ENCODE peak calls at places on chromosomes 13 and 19, in six cellular contexts. H is lung microvascular endothelial cell; E is stimulated activated CD4-positive, alpha-beta T cell treated with anti-CD3 and anti-CD28 coated beads, Interleukin-4, amount 100 ng/mL, for 48 hours; M is ELR; G is fibroblast of villous mesenchyme; T is fibroblast of lung. O is an unnamed sample.

GRCh38 chr13:80361883-80362327 is 21.0 kb upstream of the SPRY2 start:
- DNase-seq in T (no peak), E (no peak), H (no peak), G (no peak), M (peak), O (no peak)

GRCh38 chr19:34254552-34255432 is at the start of gene GARRE1:
- DNase-seq in G (peak), E (peak), T (peak), H (peak), M (peak), O (peak)

GRCh38 chr13:40762849-40763248 is 8.1 kb downstream of the MRPS31 start:
- DNase-seq in E (no peak), G (no peak), M (peak), H (no peak), T (no peak), O (no peak)

GRCh38 chr13:101121608-101122007 is 294.7 kb downstream of the NALCN start:
- DNase-seq in E (no peak), T (no peak), G (no peak), M (no peak), H (no peak), O (no peak)

GRCh38 chr19:7421941-7422744 is 66.7 kb downstream of the PEX11G start:
- DNase-seq in G (no peak), H (no peak), T (no peak), E (no peak), M (peak), O (no peak)

GRCh38 chr19:2627855-2628254 is 74.6 kb downstream of the GNG7 start:
- DNase-seq in G (no peak), T (peak), E (no peak), M (peak), H (no peak), O (no peak)

GRCh38 chr13:24680258-24680920 is at the start of gene ATP12A:
- DNase-seq in T (no peak), M (no peak), H (no peak), E (no peak), G (no peak), O (no peak)

GRCh38 chr13:71677114-71677513 is 189.9 kb downstream of the DACH1 start:
- DNase-seq in M (no peak), T (no peak), H (no peak), E (no peak), G (no peak), O (no peak)

O was measured in HL-60.